ENCODE peak calls at places on chromosome 17, in seven cellular contexts. One of them, this sample, is unnamed. For H3K4me1, the result is how much of the 10 kb centered on the place peaks cover.

GRCh38 chr17:82435103-82435502 is 15.4 kb downstream of the CYBC1 start:
- DNase-seq in adrenal gland: no peak
- DNase-seq in mammary epithelial cell: no peak
- DNase-seq in PC-9: no peak
- DNase-seq in DND-41: no peak
- DNase-seq in tibial artery: no peak
- DNase-seq in GM23338: no peak
- DNase-seq in this sample: no peak

GRCh38 chr17:80246266-80246681 is 14.4 kb upstream of the RNF213 start:
- DNase-seq in PC-9: no peak
- DNase-seq in GM23338: no peak
- DNase-seq in adrenal gland: no peak
- DNase-seq in DND-41: no peak
- DNase-seq in tibial artery: peak
- DNase-seq in mammary epithelial cell: no peak
- DNase-seq in this sample: no peak

GRCh38 chr17:17824119-17824779 is 12.5 kb downstream of the SREBF1 start:
- DNase-seq in mammary epithelial cell: no peak
- DNase-seq in DND-41: peak
- DNase-seq in GM23338: no peak
- DNase-seq in PC-9: no peak
- DNase-seq in tibial artery: no peak
- DNase-seq in adrenal gland: peak
- DNase-seq in this sample: no peak

GRCh38 chr17:49968380-49969133 is 433 bp upstream of the DLX4 start:
- DNase-seq in GM23338: peak
- DNase-seq in mammary epithelial cell: peak
- DNase-seq in PC-9: peak
- DNase-seq in adrenal gland: peak
- DNase-seq in tibial artery: peak
- DNase-seq in DND-41: no peak
- DNase-seq in this sample: peak

GRCh38 chr17:76935331-76935730 is 67.1 kb downstream of the MGAT5B start:
- DNase-seq in DND-41: no peak
- DNase-seq in PC-9: no peak
- DNase-seq in tibial artery: no peak
- DNase-seq in mammary epithelial cell: peak
- DNase-seq in adrenal gland: no peak
- DNase-seq in GM23338: no peak
- DNase-seq in this sample: no peak

GRCh38 chr17:47388825-47389224 is 65.1 kb downstream of the EFCAB13 start:
- DNase-seq in mammary epithelial cell: no peak
- DNase-seq in adrenal gland: no peak
- DNase-seq in PC-9: no peak
- DNase-seq in GM23338: no peak
- DNase-seq in DND-41: no peak
- DNase-seq in tibial artery: no peak
- DNase-seq in this sample: no peak

GRCh38 chr17:8417806-8418205 is 17.9 kb upstream of the NDEL1 start:
- DNase-seq in tibial artery: no peak
- DNase-seq in PC-9: no peak
- DNase-seq in DND-41: no peak
- DNase-seq in GM23338: no peak
- DNase-seq in mammary epithelial cell: no peak
- DNase-seq in adrenal gland: no peak
- DNase-seq in this sample: no peak

GRCh38 chr17:58317421-58318064 is 11.1 kb downstream of the TSPOAP1 start:
- DNase-seq in PC-9: peak
- DNase-seq in DND-41: peak
- DNase-seq in tibial artery: peak
- DNase-seq in mammary epithelial cell: peak
- DNase-seq in GM23338: peak
- DNase-seq in adrenal gland: peak
- DNase-seq in this sample: peak

GRCh38 chr17:73976676-73977521 is 226.6 kb upstream of the RPL38 start:
- DNase-seq in PC-9: no peak
- DNase-seq in DND-41: no peak
- DNase-seq in tibial artery: no peak
- DNase-seq in adrenal gland: no peak
- DNase-seq in mammary epithelial cell: no peak
- DNase-seq in GM23338: no peak
- DNase-seq in this sample: peak

GRCh38 chr17:10724546-10725195 is 5.2 kb downstream of the TMEM220 start:
- DNase-seq in DND-41: no peak
- DNase-seq in tibial artery: no peak
- DNase-seq in mammary epithelial cell: no peak
- DNase-seq in GM23338: no peak
- DNase-seq in adrenal gland: no peak
- DNase-seq in PC-9: no peak
- DNase-seq in this sample: no peak

GRCh38 chr17:17028059-17028877 is 14.0 kb upstream of the MPRIP start:
- DNase-seq in PC-9: peak
- DNase-seq in mammary epithelial cell: peak
- DNase-seq in adrenal gland: no peak
- DNase-seq in DND-41: no peak
- DNase-seq in tibial artery: no peak
- DNase-seq in GM23338: peak
- DNase-seq in this sample: no peak

GRCh38 chr17:9158545-9159452 is 137.5 kb downstream of the NTN1 start:
- DNase-seq in PC-9: no peak
- DNase-seq in mammary epithelial cell: peak
- DNase-seq in GM23338: no peak
- DNase-seq in DND-41: no peak
- DNase-seq in adrenal gland: no peak
- DNase-seq in tibial artery: no peak
- DNase-seq in this sample: no peak

GRCh38 chr17:37121616-37122015 is 172.9 kb downstream of the AATF start:
- DNase-seq in GM23338: no peak
- DNase-seq in adrenal gland: no peak
- DNase-seq in PC-9: no peak
- DNase-seq in tibial artery: no peak
- DNase-seq in mammary epithelial cell: no peak
- DNase-seq in DND-41: no peak
- DNase-seq in this sample: no peak
- H3K4me1 ChIP-seq in GM23338: under half
- H3K4me1 ChIP-seq in adrenal gland: under half
- H3K4me1 ChIP-seq in PC-9: under half
- H3K4me1 ChIP-seq in tibial artery: under half
- H3K4me1 ChIP-seq in mammary epithelial cell: under half
- H3K4me1 ChIP-seq in DND-41: under half
- H3K4me1 ChIP-seq in this sample: under half

GRCh38 chr17:71472809-71473789 is 647.7 kb upstream of the SOX9 start:
- DNase-seq in adrenal gland: peak
- DNase-seq in tibial artery: no peak
- DNase-seq in GM23338: peak
- DNase-seq in PC-9: peak
- DNase-seq in DND-41: peak
- DNase-seq in mammary epithelial cell: peak
- DNase-seq in this sample: no peak
- TF ChIP-seq CTCF in adrenal gland: peak
- TF ChIP-seq CTCF in tibial artery: peak
- TF ChIP-seq CTCF in GM23338: peak
- TF ChIP-seq CTCF in PC-9: peak
- TF ChIP-seq CTCF in DND-41: peak
- TF ChIP-seq CTCF in mammary epithelial cell: peak
- TF ChIP-seq CTCF in this sample: peak

DNA sequence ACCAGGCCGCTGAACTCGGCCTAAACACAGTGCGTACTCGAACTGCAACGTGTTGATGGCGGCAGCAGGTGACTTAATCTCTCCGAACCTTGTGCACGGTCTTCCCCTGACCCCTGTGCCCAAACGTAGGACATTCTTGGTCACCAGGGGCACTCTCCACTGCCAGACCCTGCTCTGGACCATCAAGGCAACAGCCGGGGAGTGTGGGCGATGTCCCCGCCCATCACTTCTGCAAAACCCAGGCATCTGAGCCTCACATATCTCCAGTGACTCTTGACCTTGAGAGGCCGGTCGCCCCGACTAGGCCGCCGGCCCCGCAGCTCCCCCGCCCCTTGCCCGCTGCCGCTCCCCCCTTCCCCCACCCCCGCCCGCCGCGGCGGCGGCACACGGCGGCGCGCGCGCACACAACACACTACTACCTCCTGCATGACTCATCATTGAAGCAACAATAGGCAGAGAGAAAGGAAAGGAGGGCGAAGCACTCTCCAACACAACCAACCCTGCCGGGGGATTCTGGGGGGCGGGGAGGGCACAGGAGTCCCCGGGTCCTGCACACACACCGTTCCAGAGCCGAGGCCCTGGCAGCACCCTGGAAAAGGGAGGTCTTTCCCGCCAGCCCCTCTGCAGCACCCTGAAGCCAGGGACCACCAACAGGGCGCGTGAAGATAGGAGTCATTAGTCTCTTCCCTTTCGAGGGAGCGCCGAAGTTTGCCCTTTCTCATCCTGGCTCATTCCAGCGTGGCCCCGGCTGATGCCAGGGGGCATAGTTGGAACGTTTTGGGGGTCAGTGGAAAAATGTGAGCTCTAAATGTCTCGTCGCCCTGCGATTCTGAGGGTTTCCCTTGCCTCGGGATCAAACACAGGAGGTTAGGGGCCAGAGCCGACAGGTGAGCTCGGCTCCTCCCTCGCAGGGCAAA is 1.9 kb downstream of the MNT start:
- DNase-seq in mammary epithelial cell: peak
- DNase-seq in tibial artery: no peak
- DNase-seq in PC-9: peak
- DNase-seq in adrenal gland: peak
- DNase-seq in DND-41: peak
- DNase-seq in GM23338: peak
- DNase-seq in this sample: peak
- H3K4me1 ChIP-seq in mammary epithelial cell: half or more
- H3K4me1 ChIP-seq in tibial artery: half or more
- H3K4me1 ChIP-seq in PC-9: half or more
- H3K4me1 ChIP-seq in adrenal gland: half or more
- H3K4me1 ChIP-seq in DND-41: under half
- H3K4me1 ChIP-seq in GM23338: under half
- H3K4me1 ChIP-seq in this sample: half or more

GRCh38 chr17:19753049-19753444 is 4.9 kb upstream of the ALDH3A1 start:
- DNase-seq in tibial artery: peak
- DNase-seq in adrenal gland: peak
- DNase-seq in mammary epithelial cell: peak
- DNase-seq in GM23338: no peak
- DNase-seq in PC-9: peak
- DNase-seq in DND-41: no peak
- DNase-seq in this sample: peak

GRCh38 chr17:19755821-19756510 is 7.9 kb upstream of the ALDH3A1 start:
- DNase-seq in GM23338: no peak
- DNase-seq in DND-41: no peak
- DNase-seq in mammary epithelial cell: no peak
- DNase-seq in PC-9: no peak
- DNase-seq in tibial artery: no peak
- DNase-seq in adrenal gland: no peak
- DNase-seq in this sample: no peak

GRCh38 chr17:19752216-19753048 is 4.3 kb upstream of the ALDH3A1 start:
- DNase-seq in mammary epithelial cell: no peak
- DNase-seq in GM23338: no peak
- DNase-seq in tibial artery: no peak
- DNase-seq in adrenal gland: no peak
- DNase-seq in DND-41: no peak
- DNase-seq in PC-9: peak
- DNase-seq in this sample: no peak

GRCh38 chr17:19755392-19755791 is 7.3 kb upstream of the ALDH3A1 start:
- DNase-seq in mammary epithelial cell: no peak
- DNase-seq in PC-9: no peak
- DNase-seq in tibial artery: no peak
- DNase-seq in DND-41: no peak
- DNase-seq in GM23338: no peak
- DNase-seq in adrenal gland: no peak
- DNase-seq in this sample: no peak

GRCh38 chr17:19753661-19754463 is 5.8 kb upstream of the ALDH3A1 start:
- DNase-seq in PC-9: peak
- DNase-seq in adrenal gland: peak
- DNase-seq in GM23338: peak
- DNase-seq in mammary epithelial cell: peak
- DNase-seq in tibial artery: no peak
- DNase-seq in DND-41: no peak
- DNase-seq in this sample: peak
- TF ChIP-seq CTCF in PC-9: peak
- TF ChIP-seq CTCF in adrenal gland: peak
- TF ChIP-seq CTCF in GM23338: peak
- TF ChIP-seq CTCF in mammary epithelial cell: peak
- TF ChIP-seq CTCF in tibial artery: peak
- TF ChIP-seq CTCF in DND-41: peak
- TF ChIP-seq CTCF in this sample: peak

GRCh38 chr17:2084766-2085647 is 30.1 kb downstream of the HIC1 start:
- DNase-seq in tibial artery: peak
- DNase-seq in mammary epithelial cell: no peak
- DNase-seq in DND-41: no peak
- DNase-seq in GM23338: no peak
- DNase-seq in PC-9: peak
- DNase-seq in adrenal gland: peak
- DNase-seq in this sample: peak
- H3K4me1 ChIP-seq in tibial artery: half or more
- H3K4me1 ChIP-seq in mammary epithelial cell: under half
- H3K4me1 ChIP-seq in DND-41: under half
- H3K4me1 ChIP-seq in GM23338: under half
- H3K4me1 ChIP-seq in PC-9: under half
- H3K4me1 ChIP-seq in adrenal gland: under half
- H3K4me1 ChIP-seq in this sample: half or more

GRCh38 chr17:29562615-29563014 is 4.2 kb downstream of the ABHD15 start:
- DNase-seq in adrenal gland: no peak
- DNase-seq in GM23338: no peak
- DNase-seq in DND-41: no peak
- DNase-seq in PC-9: no peak
- DNase-seq in tibial artery: no peak
- DNase-seq in mammary epithelial cell: no peak
- DNase-seq in this sample: no peak
- TF ChIP-seq CTCF in adrenal gland: no peak
- TF ChIP-seq CTCF in GM23338: no peak
- TF ChIP-seq CTCF in DND-41: no peak
- TF ChIP-seq CTCF in PC-9: no peak
- TF ChIP-seq CTCF in tibial artery: no peak
- TF ChIP-seq CTCF in mammary epithelial cell: no peak
- TF ChIP-seq CTCF in this sample: no peak

DNA sequence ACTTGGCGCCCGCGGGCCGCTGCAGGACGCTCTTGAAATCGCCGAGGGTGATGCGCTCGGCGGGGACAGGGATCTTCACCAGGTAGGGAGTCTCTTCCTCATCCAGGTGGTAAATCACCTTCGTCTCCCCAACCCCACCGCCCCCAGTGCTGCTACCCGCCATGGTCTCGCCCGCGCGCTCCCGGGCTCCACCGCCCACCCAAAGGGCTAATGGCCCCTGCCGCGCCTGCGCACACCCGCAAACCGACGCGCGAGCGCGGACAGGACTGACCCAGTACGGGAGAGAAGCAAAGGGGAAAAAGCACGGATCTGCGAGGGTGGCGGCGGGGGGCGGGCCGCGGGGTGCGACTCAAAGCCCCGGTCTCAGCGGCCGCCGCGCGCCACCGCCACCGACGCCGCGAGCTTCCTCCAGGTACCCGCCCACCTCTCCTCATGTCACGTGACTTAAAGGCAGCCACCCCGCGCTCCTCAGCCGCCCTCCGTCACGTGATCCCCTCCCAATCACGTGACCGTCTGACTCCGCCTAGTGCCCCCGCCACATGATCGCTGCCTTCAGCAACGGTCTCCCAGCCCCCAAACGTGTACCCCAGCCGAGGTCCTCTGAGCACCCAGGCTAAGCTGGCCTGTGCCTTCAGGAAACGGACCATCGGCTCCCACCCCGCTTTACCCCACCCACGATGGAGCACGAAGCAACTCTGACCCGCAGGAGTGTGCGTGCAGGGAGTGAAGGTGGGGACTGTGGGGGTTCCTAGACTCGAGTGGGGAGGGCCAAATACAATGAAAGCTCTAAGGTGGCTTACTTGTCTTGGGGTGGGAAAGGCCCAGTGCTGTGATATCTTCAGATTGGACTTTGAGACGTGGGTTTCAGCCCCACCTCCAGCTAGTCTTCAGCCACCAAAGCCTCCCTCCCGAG is at the start of gene DVL2:
- DNase-seq in tibial artery: peak
- DNase-seq in mammary epithelial cell: peak
- DNase-seq in PC-9: peak
- DNase-seq in GM23338: peak
- DNase-seq in DND-41: peak
- DNase-seq in adrenal gland: peak
- DNase-seq in this sample: peak
- H3K4me1 ChIP-seq in tibial artery: under half
- H3K4me1 ChIP-seq in mammary epithelial cell: under half
- H3K4me1 ChIP-seq in PC-9: under half
- H3K4me1 ChIP-seq in GM23338: under half
- H3K4me1 ChIP-seq in DND-41: half or more
- H3K4me1 ChIP-seq in adrenal gland: under half
- H3K4me1 ChIP-seq in this sample: under half